ENCODE peak calls at places on chromosomes 11 and 22, in nine cellular contexts. T is T-helper 2 cell; K is substantia nigra; L is BE2C; X is amniotic stem cell; O is tibial artery; I is neuronal stem cell; F is transverse colon; Q is effector memory CD8-positive, alpha-beta T cell. G is an unnamed sample.

GRCh38 chr11:132914600-132914999 is 617.7 kb downstream of the OPCML start:
- DNase-seq in F (no peak), L (no peak), I (no peak), K (no peak), O (no peak), Q (no peak), X (no peak), T (no peak), G (no peak)

GRCh38 chr22:27438271-27438980 is 363.1 kb downstream of the MN1 start:
- DNase-seq in O (peak), I (peak), K (peak), T (no peak), Q (no peak), F (no peak), X (no peak), L (peak), G (no peak)

GRCh38 chr11:27545035-27545434 is 38.5 kb upstream of the LIN7C start:
- DNase-seq in K (no peak), O (no peak), L (no peak), T (no peak), F (no peak), Q (no peak), X (no peak), I (no peak), G (no peak)

GRCh38 chr11:47907499-47907898 is 59.3 kb upstream of the NUP160 start:
- DNase-seq in X (no peak), O (no peak), I (no peak), Q (no peak), K (no peak), F (no peak), T (no peak), L (no peak), G (no peak)

GRCh38 chr11:70577948-70578347 is 179.6 kb downstream of the CTTN start:
- DNase-seq in T (no peak), F (no peak), X (no peak), K (no peak), L (peak), I (no peak), Q (no peak), O (no peak), G (no peak)

GRCh38 chr11:66004186-66004585 is 1.9 kb downstream of the BANF1 start:
- DNase-seq in I (no peak), T (no peak), Q (no peak), X (no peak), O (no peak), K (no peak), F (no peak), L (no peak), G (no peak)

GRCh38 chr22:27462190-27462589 is 339.4 kb downstream of the MN1 start:
- DNase-seq in T (no peak), K (peak), O (no peak), L (no peak), Q (no peak), I (peak), X (no peak), F (no peak), G (no peak)

GRCh38 chr11:83681045-83681781 is 395.0 kb upstream of the CCDC90B start:
- DNase-seq in F (no peak), T (no peak), O (no peak), L (no peak), K (no peak), X (no peak), Q (no peak), I (peak), G (no peak)

GRCh38 chr11:128318856-128319474 is 268.4 kb downstream of the ETS1 start:
- DNase-seq in I (no peak), Q (peak), T (no peak), X (no peak), K (no peak), F (no peak), O (no peak), L (no peak), G (no peak)

GRCh38 chr11:124123587-124123986 is 8.3 kb downstream of the VWA5A start:
- DNase-seq in T (no peak), Q (no peak), I (no peak), O (no peak), L (no peak), X (no peak), K (no peak), F (no peak), G (no peak)